ENCODE peak calls at places on chromosomes 12 and 14, in four cellular contexts. One of them, this sample, is unnamed.

GRCh38 chr14:88323520-88324199 is 591 bp upstream of the KCNK10 start:
- DNase-seq in choroid plexus epithelial cell: peak
- DNase-seq in WERI-Rb-1: peak
- DNase-seq in Panc1: no peak
- DNase-seq in this sample: no peak

GRCh38 chr12:108657130-108657745 is 23.5 kb upstream of the SELPLG start:
- DNase-seq in choroid plexus epithelial cell: no peak
- DNase-seq in Panc1: no peak
- DNase-seq in WERI-Rb-1: peak
- DNase-seq in this sample: no peak

GRCh38 chr12:112759786-112760185 is 31.8 kb upstream of the RPH3A start:
- DNase-seq in Panc1: no peak
- DNase-seq in WERI-Rb-1: no peak
- DNase-seq in choroid plexus epithelial cell: no peak
- DNase-seq in this sample: no peak

GRCh38 chr14:22545842-22546721 is 42.9 kb downstream of the DAD1 start:
- DNase-seq in choroid plexus epithelial cell: peak
- DNase-seq in Panc1: no peak
- DNase-seq in WERI-Rb-1: no peak
- DNase-seq in this sample: peak

GRCh38 chr14:86072134-86072894 is 542.4 kb downstream of the FLRT2 start:
- DNase-seq in WERI-Rb-1: no peak
- DNase-seq in Panc1: no peak
- DNase-seq in choroid plexus epithelial cell: no peak
- DNase-seq in this sample: no peak

GRCh38 chr12:2142068-2142467 is 89.3 kb downstream of the CACNA1C start:
- DNase-seq in WERI-Rb-1: no peak
- DNase-seq in choroid plexus epithelial cell: no peak
- DNase-seq in Panc1: no peak
- DNase-seq in this sample: no peak

GRCh38 chr14:65704850-65705249 is 292.3 kb downstream of the FUT8 start:
- DNase-seq in choroid plexus epithelial cell: peak
- DNase-seq in Panc1: no peak
- DNase-seq in WERI-Rb-1: no peak
- DNase-seq in this sample: no peak

GRCh38 chr12:3771853-3772252 is 18.9 kb upstream of the CRACR2A start:
- DNase-seq in WERI-Rb-1: no peak
- DNase-seq in Panc1: no peak
- DNase-seq in choroid plexus epithelial cell: no peak
- DNase-seq in this sample: no peak

GRCh38 chr14:100065942-100066574 is 836 bp downstream of the EVL start:
- DNase-seq in Panc1: no peak
- DNase-seq in choroid plexus epithelial cell: no peak
- DNase-seq in WERI-Rb-1: no peak
- DNase-seq in this sample: peak

GRCh38 chr12:90209029-90209428 is 500.4 kb upstream of the ATP2B1 start:
- DNase-seq in choroid plexus epithelial cell: no peak
- DNase-seq in WERI-Rb-1: no peak
- DNase-seq in Panc1: no peak
- DNase-seq in this sample: no peak

GRCh38 chr12:1047898-1048660 is 57.1 kb downstream of the ERC1 start:
- DNase-seq in choroid plexus epithelial cell: no peak
- DNase-seq in Panc1: no peak
- DNase-seq in WERI-Rb-1: peak
- DNase-seq in this sample: no peak

GRCh38 chr14:68687746-68688145 is 105.1 kb downstream of the ZFP36L1 start:
- DNase-seq in WERI-Rb-1: no peak
- DNase-seq in Panc1: no peak
- DNase-seq in choroid plexus epithelial cell: peak
- DNase-seq in this sample: peak

GRCh38 chr12:11886339-11886738 is 184.4 kb upstream of the BCL2L14 start:
- DNase-seq in choroid plexus epithelial cell: no peak
- DNase-seq in WERI-Rb-1: no peak
- DNase-seq in Panc1: no peak
- DNase-seq in this sample: no peak

GRCh38 chr12:75722714-75723200 is 211.3 kb upstream of the KRR1 start:
- DNase-seq in WERI-Rb-1: no peak
- DNase-seq in choroid plexus epithelial cell: peak
- DNase-seq in Panc1: no peak
- DNase-seq in this sample: peak

GRCh38 chr12:121781751-121782615 is 11.5 kb downstream of the RHOF start:
- DNase-seq in choroid plexus epithelial cell: peak
- DNase-seq in WERI-Rb-1: peak
- DNase-seq in Panc1: no peak
- DNase-seq in this sample: peak

GRCh38 chr12:12563529-12563928 is 866 bp upstream of the DUSP16 start:
- DNase-seq in choroid plexus epithelial cell: peak
- DNase-seq in Panc1: no peak
- DNase-seq in WERI-Rb-1: no peak
- DNase-seq in this sample: peak

GRCh38 chr12:75208851-75209781 is 523 bp downstream of the KCNC2 start:
- DNase-seq in Panc1: no peak
- DNase-seq in choroid plexus epithelial cell: peak
- DNase-seq in WERI-Rb-1: peak
- DNase-seq in this sample: peak

GRCh38 chr12:50636505-50636904 is 127.4 kb upstream of the ATF1 start:
- DNase-seq in Panc1: no peak
- DNase-seq in choroid plexus epithelial cell: no peak
- DNase-seq in WERI-Rb-1: no peak
- DNase-seq in this sample: no peak

GRCh38 chr12:130017571-130018449 is 114.0 kb upstream of the TMEM132D start:
- DNase-seq in WERI-Rb-1: no peak
- DNase-seq in Panc1: no peak
- DNase-seq in choroid plexus epithelial cell: no peak
- DNase-seq in this sample: no peak

GRCh38 chr12:6072302-6072752 is 52.1 kb downstream of the VWF start:
- DNase-seq in WERI-Rb-1: no peak
- DNase-seq in choroid plexus epithelial cell: peak
- DNase-seq in Panc1: no peak
- DNase-seq in this sample: peak

GRCh38 chr14:59020382-59020781 is 168.1 kb upstream of the DAAM1 start:
- DNase-seq in choroid plexus epithelial cell: peak
- DNase-seq in WERI-Rb-1: peak
- DNase-seq in Panc1: no peak
- DNase-seq in this sample: peak

GRCh38 chr12:8156845-8157244 is at the start of gene ZNF705A:
- DNase-seq in WERI-Rb-1: no peak
- DNase-seq in choroid plexus epithelial cell: peak
- DNase-seq in Panc1: no peak
- DNase-seq in this sample: peak

GRCh38 chr14:58920230-58920629 is 268.2 kb upstream of the DAAM1 start:
- DNase-seq in WERI-Rb-1: no peak
- DNase-seq in Panc1: no peak
- DNase-seq in choroid plexus epithelial cell: no peak
- DNase-seq in this sample: no peak

GRCh38 chr14:80202888-80203562 is 8.3 kb downstream of the DIO2 start:
- DNase-seq in Panc1: peak
- DNase-seq in choroid plexus epithelial cell: no peak
- DNase-seq in WERI-Rb-1: peak
- DNase-seq in this sample: no peak

GRCh38 chr12:12273291-12273957 is 6.6 kb upstream of the LRP6 start:
- DNase-seq in WERI-Rb-1: no peak
- DNase-seq in choroid plexus epithelial cell: peak
- DNase-seq in Panc1: no peak
- DNase-seq in this sample: no peak

GRCh38 chr14:61911534-61911933 is 149.3 kb downstream of the SNAPC1 start:
- DNase-seq in choroid plexus epithelial cell: no peak
- DNase-seq in WERI-Rb-1: no peak
- DNase-seq in Panc1: no peak
- DNase-seq in this sample: no peak

GRCh38 chr14:24426912-24427536 is 2.4 kb downstream of the CBLN3 start:
- DNase-seq in choroid plexus epithelial cell: no peak
- DNase-seq in Panc1: no peak
- DNase-seq in WERI-Rb-1: peak
- DNase-seq in this sample: no peak

GRCh38 chr12:11607313-11608081 is 42.0 kb upstream of the ETV6 start:
- DNase-seq in WERI-Rb-1: no peak
- DNase-seq in Panc1: no peak
- DNase-seq in choroid plexus epithelial cell: peak
- DNase-seq in this sample: peak

GRCh38 chr12:50246873-50247612 is 36.3 kb downstream of the LIMA1 start:
- DNase-seq in Panc1: peak
- DNase-seq in WERI-Rb-1: no peak
- DNase-seq in choroid plexus epithelial cell: peak
- DNase-seq in this sample: peak

GRCh38 chr12:91361864-91362263 is 179.2 kb upstream of the DCN start:
- DNase-seq in Panc1: no peak
- DNase-seq in WERI-Rb-1: no peak
- DNase-seq in choroid plexus epithelial cell: peak
- DNase-seq in this sample: peak

GRCh38 chr12:47775100-47775911 is 2.3 kb downstream of the SLC48A1 start:
- DNase-seq in Panc1: no peak
- DNase-seq in choroid plexus epithelial cell: peak
- DNase-seq in WERI-Rb-1: no peak
- DNase-seq in this sample: peak

GRCh38 chr12:52446346-52447045 is 5.5 kb downstream of the KRT6B start:
- DNase-seq in Panc1: no peak
- DNase-seq in WERI-Rb-1: no peak
- DNase-seq in choroid plexus epithelial cell: no peak
- DNase-seq in this sample: no peak

GRCh38 chr14:104774453-104775072 is 21.0 kb downstream of the AKT1 start:
- DNase-seq in choroid plexus epithelial cell: no peak
- DNase-seq in Panc1: no peak
- DNase-seq in WERI-Rb-1: no peak
- DNase-seq in this sample: no peak

GRCh38 chr14:39376671-39377403 is 55.4 kb downstream of the FBXO33 start:
- DNase-seq in choroid plexus epithelial cell: peak
- DNase-seq in WERI-Rb-1: no peak
- DNase-seq in Panc1: no peak
- DNase-seq in this sample: peak

GRCh38 chr12:4118601-4119156 is 154.9 kb upstream of the CCND2 start:
- DNase-seq in choroid plexus epithelial cell: no peak
- DNase-seq in WERI-Rb-1: no peak
- DNase-seq in Panc1: no peak
- DNase-seq in this sample: no peak

GRCh38 chr14:101108579-101109346 is 205.2 kb upstream of the RTL1 start:
- DNase-seq in Panc1: no peak
- DNase-seq in choroid plexus epithelial cell: no peak
- DNase-seq in WERI-Rb-1: no peak
- DNase-seq in this sample: no peak

DNA sequence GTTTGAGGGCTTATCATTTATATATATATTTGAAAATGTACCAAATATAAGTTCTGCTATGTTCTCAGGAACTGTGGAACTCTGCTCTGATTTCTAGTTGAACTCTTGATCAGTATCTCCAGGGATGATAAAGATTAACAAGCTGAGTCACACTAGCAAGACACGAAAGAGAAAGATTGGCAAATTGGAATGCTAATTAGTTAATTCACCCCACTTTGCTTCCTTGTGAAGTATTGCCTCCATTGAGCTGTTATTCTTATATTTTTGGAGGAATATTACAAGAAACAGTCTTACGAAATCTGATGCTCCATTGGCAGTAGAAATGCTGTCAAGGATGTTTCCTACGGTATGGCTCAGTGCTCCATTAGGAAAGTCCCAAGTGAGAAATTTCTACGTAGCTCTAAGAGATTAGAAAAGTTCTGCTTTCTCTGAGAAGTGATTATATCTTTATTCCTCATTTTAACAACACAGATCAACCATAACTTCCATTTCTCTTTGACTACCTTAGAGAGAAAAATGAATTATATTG is 310.9 kb downstream of the AEBP2 start:
- DNase-seq in choroid plexus epithelial cell: no peak
- DNase-seq in Panc1: no peak
- DNase-seq in WERI-Rb-1: no peak
- DNase-seq in this sample: peak
- TF ChIP-seq CTCF in choroid plexus epithelial cell: no peak
- TF ChIP-seq CTCF in Panc1: no peak
- TF ChIP-seq CTCF in WERI-Rb-1: no peak
- TF ChIP-seq CTCF in this sample: no peak

DNA sequence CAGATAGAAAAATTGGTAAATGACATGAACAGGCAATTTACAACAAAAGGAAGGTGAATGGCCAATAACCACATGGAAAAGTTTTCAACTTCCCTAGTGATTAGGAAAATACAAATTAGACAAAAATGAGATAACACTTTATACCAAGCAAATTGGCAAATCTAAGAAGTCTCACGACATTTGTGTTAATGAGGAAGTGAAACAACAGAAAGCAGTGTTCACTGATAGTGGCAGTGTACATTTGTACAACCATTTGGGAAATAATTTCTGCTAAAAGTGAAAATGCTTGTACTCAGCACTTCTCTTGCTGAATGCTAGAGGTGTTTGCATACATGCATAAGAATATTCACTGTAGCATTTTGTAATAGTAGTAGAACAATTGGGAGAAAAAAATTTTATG is 126.6 kb downstream of the LLPH start:
- DNase-seq in WERI-Rb-1: no peak
- DNase-seq in Panc1: no peak
- DNase-seq in choroid plexus epithelial cell: no peak
- DNase-seq in this sample: no peak
- H3K4me3 ChIP-seq in WERI-Rb-1: no peak
- H3K4me3 ChIP-seq in Panc1: no peak
- H3K4me3 ChIP-seq in choroid plexus epithelial cell: no peak
- H3K4me3 ChIP-seq in this sample: no peak

DNA sequence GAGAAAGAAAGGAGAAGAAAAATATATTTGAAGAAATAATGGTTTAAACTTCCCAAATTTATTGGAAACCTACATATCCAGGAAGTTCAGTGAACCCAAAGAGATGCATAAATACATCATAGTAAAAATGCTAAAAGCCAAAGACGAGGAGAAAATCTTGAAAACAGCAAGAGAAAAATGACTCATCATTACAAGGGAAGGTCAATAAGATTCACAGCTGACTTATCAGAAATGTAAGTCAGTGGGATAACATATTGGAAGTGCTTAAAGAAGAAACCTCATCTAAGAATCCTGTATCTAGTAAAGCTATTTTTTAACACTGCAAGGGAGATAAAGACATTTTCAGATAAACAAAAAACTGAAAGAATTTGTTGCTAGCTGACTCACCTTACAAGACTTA is 19.9 kb downstream of the RIC8B start:
- DNase-seq in WERI-Rb-1: no peak
- DNase-seq in choroid plexus epithelial cell: no peak
- DNase-seq in Panc1: no peak
- DNase-seq in this sample: peak
- TF ChIP-seq CTCF in WERI-Rb-1: no peak
- TF ChIP-seq CTCF in choroid plexus epithelial cell: no peak
- TF ChIP-seq CTCF in Panc1: no peak
- TF ChIP-seq CTCF in this sample: no peak

DNA sequence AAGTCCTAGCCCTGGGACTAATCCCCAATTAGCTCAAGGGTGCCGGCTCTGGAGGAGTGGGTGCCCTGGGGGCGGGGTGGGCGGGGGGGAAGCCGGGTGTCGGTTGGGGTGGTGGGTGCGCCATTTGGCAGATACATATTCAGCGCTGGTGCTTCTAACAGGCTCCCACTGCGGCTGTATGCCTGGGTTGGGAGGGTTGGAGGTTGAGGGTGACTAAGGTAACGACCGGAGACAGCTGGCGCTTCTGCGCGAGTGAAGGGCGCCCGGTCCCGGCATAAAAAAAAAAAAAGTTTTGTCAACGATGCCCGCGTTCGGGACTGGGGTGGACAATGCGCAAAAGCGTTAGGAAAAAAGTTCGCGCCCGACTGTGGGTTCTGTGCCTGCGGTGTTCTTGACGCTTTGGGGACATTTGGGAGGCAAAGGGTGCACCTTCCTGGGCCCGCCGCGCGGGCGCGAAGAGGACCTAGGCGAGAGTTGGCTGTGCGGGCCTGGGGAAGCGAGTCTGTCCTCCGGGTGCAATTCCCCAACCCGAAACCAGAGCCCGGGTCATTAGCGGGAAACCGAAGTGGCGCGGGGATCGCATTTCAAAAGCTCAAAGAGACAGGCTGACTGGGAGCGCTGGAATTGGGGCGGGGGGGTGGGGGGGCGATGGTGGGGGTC is 19.2 kb downstream of the TBX3 start:
- DNase-seq in choroid plexus epithelial cell: no peak
- DNase-seq in Panc1: no peak
- DNase-seq in WERI-Rb-1: no peak
- DNase-seq in this sample: no peak
- H3K4me3 ChIP-seq in choroid plexus epithelial cell: peak
- H3K4me3 ChIP-seq in Panc1: no peak
- H3K4me3 ChIP-seq in WERI-Rb-1: peak
- H3K4me3 ChIP-seq in this sample: peak

This sample was measured in fibroblast of villous mesenchyme.